ENCODE peak calls at places on chromosome 14, in five cellular contexts. C is fibroblast of pulmonary artery, K is tibial nerve, D is transverse colon, Z is AG04450. R is an unnamed sample.

GRCh38 chr14:99732436-99733220 is 48.5 kb downstream of the CYP46A1 start:
- DNase-seq in C (no peak), K (no peak), D (peak), Z (no peak), R (no peak)

GRCh38 chr14:90518941-90519256 is 122.1 kb downstream of the CALM1 start:
- DNase-seq in C (no peak), K (no peak), D (peak), Z (no peak), R (no peak)

GRCh38 chr14:60089201-60089600 is 2.5 kb upstream of the PCNX4 start:
- DNase-seq in C (no peak), K (no peak), D (no peak), Z (no peak), R (no peak)

GRCh38 chr14:101086926-101087325 is 183.4 kb upstream of the RTL1 start:
- DNase-seq in C (no peak), K (no peak), D (no peak), Z (no peak), R (no peak)

GRCh38 chr14:56025191-56025590 is 93.0 kb upstream of the PELI2 start:
- DNase-seq in C (no peak), K (no peak), D (no peak), Z (no peak), R (no peak)

GRCh38 chr14:86782092-86782580 is 1210.8 kb downstream of the GALC start:
- DNase-seq in C (no peak), K (no peak), D (no peak), Z (no peak), R (no peak)

GRCh38 chr14:100522616-100523021 is 64.6 kb downstream of the BEGAIN start:
- DNase-seq in C (no peak), K (no peak), D (no peak), Z (no peak), R (no peak)

GRCh38 chr14:105060751-105061427 is 4.3 kb downstream of the GPR132 start:
- DNase-seq in C (no peak), K (no peak), D (peak), Z (no peak), R (no peak)

GRCh38 chr14:99164712-99165111 is 107.3 kb downstream of the BCL11B start:
- DNase-seq in C (no peak), K (no peak), D (no peak), Z (no peak), R (no peak)

GRCh38 chr14:100022772-100023451 is 42.3 kb upstream of the EVL start:
- DNase-seq in C (no peak), K (peak), D (no peak), Z (no peak), R (no peak)

GRCh38 chr14:52954346-52955214 is 3.7 kb upstream of the FERMT2 start:
- DNase-seq in C (peak), K (no peak), D (no peak), Z (peak), R (no peak)

DNA sequence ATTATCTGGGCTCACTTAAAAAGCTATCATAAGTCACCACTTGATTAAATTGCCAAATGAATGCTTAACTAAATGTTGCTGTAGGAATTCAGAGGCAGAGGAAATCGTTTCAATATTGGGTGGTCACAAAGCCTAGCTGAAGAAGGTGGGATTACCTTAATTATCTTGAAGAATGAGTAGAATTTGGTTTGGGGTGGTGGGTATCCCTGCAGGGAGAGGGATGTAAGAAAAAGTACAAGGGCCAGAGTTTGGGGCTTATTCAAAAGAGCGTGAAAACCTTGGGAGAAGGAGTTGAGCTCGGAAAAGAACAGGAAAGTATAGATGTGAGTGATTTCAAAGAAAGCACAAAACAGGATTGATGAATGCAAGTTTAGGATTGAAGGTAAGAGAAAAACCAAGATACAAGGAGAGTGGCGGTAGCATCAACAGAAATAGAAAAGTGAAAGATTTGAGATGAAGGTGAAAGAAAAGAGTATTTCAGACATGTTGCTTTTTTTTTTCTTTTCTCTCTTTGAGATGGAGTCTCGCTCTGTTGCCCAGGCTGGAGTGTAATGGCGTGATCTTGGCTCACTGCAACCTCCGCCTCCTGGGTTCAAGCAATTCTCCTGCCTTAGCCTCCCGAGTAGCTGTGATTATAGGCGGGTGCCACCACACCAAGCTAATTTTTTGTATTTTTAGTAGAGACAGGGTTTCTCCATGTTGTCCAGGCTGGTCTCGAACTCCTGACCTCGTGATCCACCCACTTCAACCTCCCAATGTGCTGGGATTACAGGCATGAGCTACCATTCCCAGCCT is 1.7 kb downstream of the BRMS1L start:
- DNase-seq in C (no peak), K (no peak), D (no peak), Z (no peak), R (no peak)
- H3K4me3 ChIP-seq in C (no peak), K (no peak), D (no peak), Z (no peak), R (peak)

DNA sequence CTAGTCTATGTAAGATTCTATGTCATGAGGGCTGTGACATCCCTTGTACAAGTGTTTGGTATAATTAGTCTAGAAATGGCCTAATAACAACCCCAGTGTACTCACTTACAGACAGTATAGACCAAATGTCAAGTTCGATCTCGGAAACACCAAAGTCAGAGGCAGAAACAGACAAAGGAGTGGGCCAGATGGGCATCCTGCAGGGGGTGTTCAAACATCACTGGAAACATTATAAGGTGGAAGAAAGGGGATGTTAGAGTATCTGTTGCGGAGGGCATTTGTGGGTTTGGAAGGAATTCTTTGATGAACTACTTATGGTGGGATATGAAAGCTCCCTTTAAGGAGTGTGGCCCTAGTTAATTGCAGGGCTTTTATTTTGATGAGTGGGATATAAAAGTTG is 134.6 kb downstream of the ESR2 start:
- DNase-seq in C (no peak), K (no peak), D (no peak), Z (no peak), R (no peak)
- TF ChIP-seq CTCF in C (no peak), K (no peak), D (no peak), Z (no peak), R (no peak)

DNA sequence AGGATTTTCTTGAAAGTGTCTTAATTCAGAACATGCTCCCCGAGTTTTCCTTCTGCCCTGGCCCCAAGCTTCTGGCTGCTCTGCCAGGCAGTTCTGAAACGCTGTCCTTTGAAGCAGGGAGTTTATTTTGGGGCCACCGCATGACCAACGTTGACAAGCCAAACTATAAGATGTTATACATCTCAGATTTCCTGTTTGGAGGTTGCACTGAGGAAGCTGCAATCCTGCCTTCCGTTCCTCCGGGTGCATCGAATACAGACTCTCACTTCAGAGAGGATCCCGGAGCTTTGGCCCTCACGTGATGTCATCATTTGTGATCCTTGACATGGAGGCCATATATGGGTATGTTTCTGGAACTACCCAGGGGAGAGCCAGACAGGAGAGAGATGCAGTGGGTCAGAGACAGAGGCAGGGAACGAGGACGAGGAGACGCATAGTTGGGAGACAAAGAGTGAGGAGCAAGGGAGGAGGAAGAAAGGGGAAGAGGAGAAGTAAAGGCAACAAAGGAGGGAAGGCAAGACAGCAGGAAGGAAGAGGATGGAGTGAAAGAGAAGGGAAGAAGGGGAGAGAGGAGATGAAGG is at the start of gene ASB2:
- DNase-seq in C (no peak), K (no peak), D (peak), Z (peak), R (no peak)
- H3K4me3 ChIP-seq in C (no peak), K (peak), D (peak), Z (peak), R (no peak)

GRCh38 chr14:106277503-106277902 is 751.1 kb downstream of the TMEM121 start:
- DNase-seq in C (no peak), K (no peak), D (peak), Z (no peak), R (no peak)
- TF ChIP-seq CTCF in C (no peak), K (no peak), D (peak), Z (no peak), R (peak)

GRCh38 chr14:54651649-54652048 is 84.7 kb downstream of the SAMD4A start:
- DNase-seq in C (peak), K (no peak), D (no peak), Z (no peak), R (no peak)
- H3K4me3 ChIP-seq in C (peak), K (no peak), D (no peak), Z (peak), R (no peak)

R was measured in HFF-Myc.